ENCODE peak calls at places on chromosomes 3 and 15, in four cellular contexts. X, S, O and T are unnamed samples.

GRCh38 chr15:98803228-98804056 is 155.1 kb downstream of the IGF1R start:
- DNase-seq in X (no peak), S (no peak), O (no peak), T (no peak)

GRCh38 chr3:141875893-141876380 is 506 bp upstream of the ATP1B3 start:
- DNase-seq in X (peak), S (peak), O (peak), T (peak)

GRCh38 chr3:144586382-144586781 is 614.8 kb downstream of the DIPK2A start:
- DNase-seq in X (no peak), S (no peak), O (no peak), T (no peak)

GRCh38 chr15:25697586-25697985 is 165.5 kb downstream of the ATP10A start:
- DNase-seq in X (no peak), S (no peak), O (no peak), T (no peak)

GRCh38 chr3:148723591-148723990 is 25.9 kb downstream of the AGTR1 start:
- DNase-seq in X (no peak), S (no peak), O (no peak), T (no peak)

GRCh38 chr3:28250999-28251398 is 9.6 kb downstream of the CMC1 start:
- DNase-seq in X (no peak), S (no peak), O (no peak), T (no peak)

GRCh38 chr3:48238506-48239085 is 2.3 kb upstream of the ZNF589 start:
- DNase-seq in X (no peak), S (no peak), O (peak), T (no peak)

GRCh38 chr15:85890620-85890980 is 95.9 kb upstream of the KLHL25 start:
- DNase-seq in X (no peak), S (no peak), O (no peak), T (no peak)

GRCh38 chr15:73051402-73051810 is 857 bp upstream of the NEO1 start:
- DNase-seq in X (peak), S (peak), O (no peak), T (peak)

GRCh38 chr3:126005951-126006350 is 37.0 kb downstream of the ROPN1B start:
- DNase-seq in X (no peak), S (no peak), O (no peak), T (no peak)

GRCh38 chr3:18441521-18441920 is 16.4 kb upstream of the SATB1 start:
- DNase-seq in X (no peak), S (no peak), O (no peak), T (no peak)

GRCh38 chr3:45333549-45333948 is 54.8 kb upstream of the LARS2 start:
- DNase-seq in X (no peak), S (no peak), O (no peak), T (no peak)

GRCh38 chr3:43905157-43905556 is 214.4 kb downstream of the ABHD5 start:
- DNase-seq in X (no peak), S (no peak), O (no peak), T (no peak)

GRCh38 chr15:40161693-40162401 is 978 bp downstream of the BUB1B start:
- DNase-seq in X (no peak), S (no peak), O (no peak), T (no peak)

GRCh38 chr3:142445816-142446254 is 2.0 kb downstream of the XRN1 start:
- DNase-seq in X (no peak), S (no peak), O (no peak), T (no peak)

GRCh38 chr3:194046995-194047681 is 88.8 kb upstream of the HES1 start:
- DNase-seq in X (peak), S (peak), O (no peak), T (no peak)

GRCh38 chr3:13287833-13288232 is 132.3 kb downstream of the NUP210 start:
- DNase-seq in X (no peak), S (no peak), O (no peak), T (no peak)

GRCh38 chr3:69181592-69182211 is 59.3 kb upstream of the LMOD3 start:
- DNase-seq in X (no peak), S (no peak), O (no peak), T (no peak)

GRCh38 chr3:63043631-63044030 is 168.4 kb upstream of the CADPS start:
- DNase-seq in X (no peak), S (no peak), O (no peak), T (no peak)

GRCh38 chr3:39870706-39871105 is 61.3 kb downstream of the MYRIP start:
- DNase-seq in X (no peak), S (no peak), O (no peak), T (no peak)

GRCh38 chr15:65939901-65940617 is 70.8 kb downstream of the RAB11A start:
- DNase-seq in X (no peak), S (peak), O (no peak), T (no peak)

GRCh38 chr3:42055291-42055690 is 35.9 kb upstream of the TRAK1 start:
- DNase-seq in X (no peak), S (no peak), O (no peak), T (no peak)

GRCh38 chr15:71666723-71667122 is 143.6 kb upstream of the NR2E3 start:
- DNase-seq in X (no peak), S (no peak), O (no peak), T (no peak)

GRCh38 chr15:90982135-90982534 is 12.2 kb downstream of the PRC1 start:
- DNase-seq in X (no peak), S (no peak), O (no peak), T (no peak)

GRCh38 chr3:97579365-97579764 is 185.2 kb upstream of the ARL6 start:
- DNase-seq in X (no peak), S (no peak), O (no peak), T (no peak)

GRCh38 chr15:78261062-78261461 is 3.3 kb upstream of the DNAJA4 start:
- DNase-seq in X (no peak), S (no peak), O (no peak), T (no peak)
- H3K27ac ChIP-seq in X (no peak), S (no peak), O (no peak), T (no peak)

GRCh38 chr15:50183112-50183794 is 1.3 kb downstream of the SLC27A2 start:
- DNase-seq in X (no peak), S (no peak), O (no peak), T (no peak)

GRCh38 chr15:50182233-50183013 is 427 bp downstream of the SLC27A2 start:
- DNase-seq in X (no peak), S (peak), O (no peak), T (no peak)

GRCh38 chr15:50180578-50180977 is 1.4 kb upstream of the SLC27A2 start:
- DNase-seq in X (no peak), S (no peak), O (no peak), T (no peak)

GRCh38 chr15:50181206-50181982 is 602 bp upstream of the SLC27A2 start:
- DNase-seq in X (no peak), S (no peak), O (no peak), T (no peak)

GRCh38 chr15:50181983-50182232 is at the start of gene SLC27A2:
- DNase-seq in X (no peak), S (no peak), O (no peak), T (no peak)
- TF ChIP-seq CTCF in X (peak), S (peak), O (no peak), T (no peak)

DNA sequence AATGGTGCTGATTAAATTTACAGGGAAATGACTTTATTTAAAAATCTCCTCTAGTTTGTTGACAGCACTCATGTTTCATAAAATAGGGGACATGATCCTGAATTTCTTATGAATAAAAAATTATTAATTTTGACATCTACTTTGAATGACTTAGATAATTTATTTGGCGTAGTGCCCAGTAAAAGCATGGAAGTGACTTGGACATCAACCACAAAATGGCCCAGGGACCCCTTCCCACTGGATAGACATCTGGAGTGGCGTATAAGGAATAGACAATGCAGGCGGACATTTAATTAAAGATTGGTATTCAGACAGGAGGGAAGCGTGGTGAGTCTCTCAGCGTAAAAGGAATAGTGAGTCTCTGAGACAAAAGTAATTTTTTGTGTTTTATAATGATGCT is 79.8 kb downstream of the ADAMTSL3 start:
- DNase-seq in X (no peak), S (no peak), O (no peak), T (no peak)
- H3K27ac ChIP-seq in X (no peak), S (no peak), O (no peak), T (no peak)

GRCh38 chr3:108118038-108118727 is 27.4 kb upstream of the CD47 start:
- DNase-seq in X (no peak), S (no peak), O (no peak), T (no peak)

GRCh38 chr3:108124337-108125150 is 33.7 kb upstream of the CD47 start:
- DNase-seq in X (no peak), S (no peak), O (no peak), T (no peak)

GRCh38 chr3:108117245-108117644 is 26.4 kb upstream of the CD47 start:
- DNase-seq in X (no peak), S (no peak), O (no peak), T (no peak)

GRCh38 chr3:108123326-108123725 is 32.5 kb upstream of the CD47 start:
- DNase-seq in X (no peak), S (no peak), O (no peak), T (no peak)

GRCh38 chr3:108119398-108120109 is 28.7 kb upstream of the CD47 start:
- DNase-seq in X (no peak), S (no peak), O (no peak), T (no peak)
- TF ChIP-seq CTCF in X (no peak), S (no peak), O (no peak), T (no peak)

DNA sequence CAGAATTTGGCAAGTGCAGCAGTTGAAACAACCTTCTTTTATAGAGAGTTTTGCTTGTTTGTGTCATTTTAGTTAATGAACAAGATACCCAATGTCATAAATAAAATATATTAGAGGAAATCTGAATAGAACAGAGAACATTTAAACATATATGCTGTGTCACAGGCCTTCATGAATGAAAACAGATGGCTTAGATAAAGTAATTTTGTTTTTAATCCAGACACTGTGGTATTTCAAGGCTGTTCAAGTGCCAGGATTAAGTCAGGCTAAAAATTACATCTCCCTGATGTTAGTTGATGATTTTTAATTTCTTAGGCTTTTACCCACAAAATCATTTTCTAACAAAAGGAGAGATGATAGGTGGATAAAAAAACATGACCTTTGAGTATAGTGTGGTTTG is 4.9 kb upstream of the ACKR4 start:
- DNase-seq in X (no peak), S (no peak), O (no peak), T (no peak)
- H3K27ac ChIP-seq in X (no peak), S (no peak), O (no peak), T (no peak)

GRCh38 chr3:180678231-180678630 is 1.1 kb downstream of the CCDC39 start:
- DNase-seq in X (no peak), S (no peak), O (no peak), T (no peak)

GRCh38 chr3:180679178-180680096 is at the start of gene CCDC39:
- DNase-seq in X (peak), S (peak), O (peak), T (no peak)

GRCh38 chr3:180680097-180680430 is 775 bp upstream of the CCDC39 start:
- DNase-seq in X (no peak), S (no peak), O (no peak), T (no peak)

GRCh38 chr3:180684807-180685206 is 5.5 kb upstream of the CCDC39 start:
- DNase-seq in X (no peak), S (no peak), O (no peak), T (no peak)

DNA sequence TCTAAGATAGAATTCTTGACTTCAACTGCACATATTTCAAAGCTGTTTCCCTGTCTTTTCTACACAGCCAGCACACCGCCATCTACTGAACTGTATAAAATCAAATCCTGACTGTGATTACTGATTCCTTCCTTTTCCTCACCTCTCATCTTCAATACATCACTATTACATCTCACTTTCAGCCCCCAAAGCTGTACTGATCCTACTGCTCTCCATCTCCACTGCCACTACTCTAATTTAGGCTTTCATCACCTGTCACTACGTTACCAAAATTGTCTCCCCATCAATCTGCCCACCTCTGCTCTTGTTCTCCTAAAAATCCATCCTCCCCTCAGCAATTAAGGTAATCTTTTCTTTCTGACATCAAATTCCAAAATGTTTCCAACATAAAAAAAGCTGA is 4.5 kb upstream of the CCDC39 start:
- DNase-seq in X (no peak), S (no peak), O (no peak), T (no peak)
- TF ChIP-seq CTCF in X (no peak), S (no peak), O (no peak), T (no peak)

GRCh38 chr15:74179983-74180688 is 6.6 kb downstream of the ISLR start:
- DNase-seq in X (peak), S (peak), O (peak), T (no peak)
- H3K27ac ChIP-seq in X (peak), S (peak), O (peak), T (no peak)

DNA sequence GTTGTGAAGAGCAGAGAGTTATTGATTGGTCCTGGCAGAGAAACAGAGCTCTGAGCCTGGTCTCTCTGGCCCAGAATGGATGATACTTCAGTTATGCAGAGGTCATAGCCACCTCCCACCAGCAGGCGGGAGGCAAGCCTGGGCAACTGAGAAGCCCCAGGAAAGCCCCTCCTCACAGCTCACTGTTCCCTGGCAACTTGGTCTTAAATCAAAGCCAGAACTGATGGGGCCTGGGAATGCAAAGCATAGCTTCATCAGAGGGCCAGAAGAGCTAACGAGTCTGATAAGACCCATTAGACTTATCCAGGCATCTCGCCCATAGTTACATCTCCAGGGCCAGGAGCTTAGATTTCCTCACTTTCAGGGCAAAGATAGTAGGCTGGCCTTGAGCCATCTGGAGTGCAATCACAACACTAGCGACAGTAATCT is 5.5 kb upstream of the COLQ start:
- DNase-seq in X (no peak), S (no peak), O (no peak), T (peak)
- TF ChIP-seq CTCF in X (no peak), S (peak), O (peak), T (no peak)